ENCODE peak calls at places on chromosomes 7 and 10, in nine cellular contexts. C is neural progenitor cell, M is PC-3, H is left ventricle myocardium inferior, R is fibroblast of pulmonary artery, K is tibial artery, A is A549, B is heart right ventricle, O is thoracic aorta. N is an unnamed sample.

GRCh38 chr10:98340946-98341345 is 73.0 kb upstream of the LOXL4 start:
- DNase-seq in M (no peak), O (no peak), A (no peak), R (peak), B (peak), K (no peak), H (peak), C (no peak), N (no peak)

GRCh38 chr7:45037876-45038275 is 37.9 kb downstream of the CCM2 start:
- DNase-seq in A (no peak), B (no peak), M (no peak), K (no peak), H (no peak), C (no peak), O (no peak), R (no peak), N (no peak)

GRCh38 chr7:124201768-124202349 is 169.0 kb upstream of the TMEM229A start:
- DNase-seq in M (no peak), O (no peak), H (no peak), A (no peak), R (peak), C (peak), B (no peak), K (no peak), N (no peak)

GRCh38 chr7:2734084-2734601 is 46.1 kb downstream of the AMZ1 start:
- DNase-seq in K (no peak), C (no peak), R (no peak), M (no peak), H (no peak), A (no peak), B (no peak), O (no peak), N (peak)

GRCh38 chr7:80429186-80429585 is 82.7 kb downstream of the GNAT3 start:
- DNase-seq in O (no peak), C (no peak), M (no peak), R (no peak), A (no peak), H (no peak), B (no peak), K (no peak), N (no peak)

GRCh38 chr7:2106920-2107319 is 125.8 kb downstream of the MAD1L1 start:
- DNase-seq in C (peak), K (no peak), A (no peak), B (peak), R (no peak), M (peak), O (no peak), H (peak), N (peak)

GRCh38 chr10:52198540-52198939 is 115.5 kb upstream of the DKK1 start:
- DNase-seq in M (no peak), C (no peak), B (no peak), K (no peak), O (no peak), R (peak), H (no peak), A (no peak), N (no peak)

GRCh38 chr10:94085288-94085687 is 91.6 kb downstream of the PLCE1 start:
- DNase-seq in R (no peak), B (no peak), A (no peak), M (no peak), K (no peak), H (no peak), C (no peak), O (no peak), N (no peak)

GRCh38 chr7:81672872-81673271 is 97.0 kb downstream of the HGF start:
- DNase-seq in H (no peak), R (no peak), A (no peak), O (no peak), B (no peak), C (peak), K (no peak), M (no peak), N (no peak)

GRCh38 chr10:89640242-89640641 is 4.8 kb downstream of the PANK1 start:
- DNase-seq in M (no peak), C (no peak), H (no peak), K (no peak), A (no peak), B (no peak), R (no peak), O (no peak), N (no peak)

GRCh38 chr7:118870187-118870586 is 645.7 kb downstream of the ANKRD7 start:
- DNase-seq in C (peak), B (no peak), A (peak), K (no peak), O (no peak), R (no peak), M (peak), H (no peak), N (no peak)

GRCh38 chr7:63931057-63931600 is 67.5 kb upstream of the ZNF722 start:
- DNase-seq in M (no peak), K (no peak), R (no peak), B (no peak), H (no peak), A (no peak), O (no peak), C (no peak), N (no peak)

GRCh38 chr10:97718659-97719142 is 5.2 kb downstream of the MARVELD1 start:
- DNase-seq in R (peak), H (no peak), K (no peak), A (peak), B (no peak), M (peak), C (peak), O (no peak), N (peak)

GRCh38 chr7:26857534-26858228 is 6.7 kb downstream of the SKAP2 start:
- DNase-seq in K (no peak), O (no peak), A (no peak), M (no peak), C (peak), H (no peak), B (no peak), R (peak), N (no peak)

GRCh38 chr7:135795846-135796570 is 47.4 kb upstream of the FAM180A start:
- DNase-seq in K (no peak), B (no peak), H (no peak), C (no peak), A (no peak), M (no peak), R (no peak), O (no peak), N (no peak)

GRCh38 chr7:101172854-101173751 is 7.0 kb downstream of the NAT16 start:
- DNase-seq in O (no peak), M (peak), A (peak), B (peak), C (no peak), K (no peak), R (peak), H (peak), N (no peak)

GRCh38 chr10:2610946-2611345 is 456.4 kb upstream of the PFKP start:
- DNase-seq in K (no peak), O (no peak), C (peak), B (no peak), R (no peak), A (no peak), M (no peak), H (no peak), N (no peak)

GRCh38 chr10:128526793-128527375 is 400.7 kb upstream of the MKI67 start:
- DNase-seq in R (no peak), H (no peak), K (no peak), C (no peak), M (no peak), O (no peak), B (peak), A (no peak), N (peak)

GRCh38 chr10:59877191-59877671 is 29.1 kb downstream of the CCDC6 start:
- DNase-seq in A (no peak), H (no peak), O (no peak), M (peak), R (peak), K (no peak), C (no peak), B (no peak), N (no peak)

GRCh38 chr10:62084434-62084833 is 182.9 kb downstream of the ARID5B start:
- DNase-seq in A (no peak), R (peak), C (no peak), H (no peak), B (no peak), O (no peak), M (peak), K (no peak), N (no peak)

GRCh38 chr7:124032369-124033092 is at the start of gene TMEM229A:
- DNase-seq in H (peak), B (peak), A (peak), M (peak), O (no peak), C (peak), K (no peak), R (peak), N (no peak)

GRCh38 chr10:92692697-92693533 is 3.2 kb downstream of the HHEX start:
- DNase-seq in M (no peak), C (no peak), B (no peak), A (no peak), H (no peak), O (no peak), R (no peak), K (no peak), N (no peak)

GRCh38 chr10:92693534-92693893 is 3.8 kb downstream of the HHEX start:
- DNase-seq in C (no peak), A (no peak), H (no peak), M (no peak), O (no peak), B (no peak), K (no peak), R (no peak), N (no peak)

GRCh38 chr10:92697663-92698511 is 8.1 kb downstream of the HHEX start:
- DNase-seq in K (no peak), A (peak), R (no peak), O (no peak), C (no peak), B (no peak), M (no peak), H (no peak), N (no peak)

GRCh38 chr10:92696606-92697383 is 7.0 kb downstream of the HHEX start:
- DNase-seq in B (no peak), H (no peak), C (peak), O (no peak), M (no peak), A (peak), K (no peak), R (no peak), N (no peak)

GRCh38 chr10:92695679-92696605 is 6.2 kb downstream of the HHEX start:
- DNase-seq in K (no peak), O (no peak), C (peak), R (peak), B (peak), A (no peak), M (no peak), H (no peak), N (no peak)
- H3K4me3 ChIP-seq in K (peak), O (peak), C (peak), R (peak), B (no peak), A (peak), M (no peak), H (peak), N (no peak)

DNA sequence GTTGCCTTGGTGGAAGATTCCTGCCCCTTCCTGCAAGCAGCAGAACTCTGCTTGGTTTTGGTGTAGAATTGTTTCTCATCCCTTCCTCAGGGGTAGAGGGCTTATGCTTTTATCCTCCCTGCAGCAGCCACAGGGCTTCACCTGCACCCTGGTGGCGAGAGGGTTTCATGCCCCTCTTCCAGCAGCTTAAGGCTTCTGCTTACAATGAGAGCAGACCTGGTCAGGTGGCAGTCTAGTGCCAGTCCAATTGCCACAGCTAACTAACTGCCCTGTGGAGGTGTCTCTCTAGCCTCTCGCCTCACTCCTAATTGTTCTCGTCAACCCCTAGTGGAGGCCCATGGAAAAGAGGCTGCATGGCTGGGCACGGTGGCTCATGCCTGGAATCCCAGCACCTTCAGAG is 19.3 kb downstream of the ACBD7 start:
- DNase-seq in A (peak), K (no peak), R (no peak), O (no peak), B (no peak), H (no peak), C (no peak), M (no peak), N (no peak)
- TF ChIP-seq CTCF in A (no peak), K (no peak), R (no peak), O (no peak), B (no peak), H (no peak), C (no peak), M (no peak), N (no peak)

GRCh38 chr7:121941836-121942235 is 68.9 kb downstream of the PTPRZ1 start:
- DNase-seq in C (no peak), H (no peak), A (no peak), R (no peak), M (no peak), K (no peak), B (no peak), O (no peak), N (no peak)

GRCh38 chr7:121940907-121941306 is 67.9 kb downstream of the PTPRZ1 start:
- DNase-seq in H (no peak), A (no peak), C (no peak), R (no peak), M (no peak), K (no peak), O (no peak), B (no peak), N (no peak)

GRCh38 chr7:121932768-121933167 is 59.8 kb downstream of the PTPRZ1 start:
- DNase-seq in M (no peak), H (no peak), O (no peak), B (no peak), R (no peak), K (no peak), A (no peak), C (no peak), N (no peak)

GRCh38 chr7:121937224-121937623 is 64.3 kb downstream of the PTPRZ1 start:
- DNase-seq in H (no peak), M (no peak), K (no peak), R (no peak), C (peak), A (no peak), B (no peak), O (no peak), N (no peak)

DNA sequence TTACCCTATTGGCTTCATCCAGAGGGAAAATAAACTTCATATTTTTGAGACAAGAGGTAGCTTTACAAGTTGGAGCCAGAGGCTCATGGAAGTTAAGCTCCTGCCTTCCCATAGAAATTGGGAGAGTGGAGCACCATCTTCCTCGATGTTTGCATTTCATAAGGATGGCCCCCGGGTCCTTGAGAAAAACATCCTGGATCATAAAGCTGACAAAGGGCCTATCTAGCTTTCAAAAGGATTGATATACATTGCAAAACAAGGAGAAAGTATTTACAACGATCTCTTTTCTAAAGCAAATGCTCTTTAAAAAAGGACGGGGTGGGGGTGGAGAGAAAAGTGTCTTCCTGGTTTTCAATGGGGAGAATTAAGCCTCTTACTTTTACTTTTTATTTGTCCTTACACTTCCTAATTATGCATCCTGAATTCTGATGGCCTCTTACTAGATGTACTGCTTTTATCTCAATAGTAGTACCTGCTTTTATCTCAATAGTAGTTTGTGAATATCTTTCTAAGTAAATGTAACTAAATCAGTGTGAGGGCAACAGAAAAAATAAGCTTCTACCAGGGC is 65.6 kb downstream of the PTPRZ1 start:
- DNase-seq in H (no peak), O (no peak), K (no peak), B (no peak), M (no peak), R (no peak), C (no peak), A (no peak), N (no peak)
- H3K4me3 ChIP-seq in H (no peak), O (no peak), K (no peak), B (no peak), M (no peak), R (no peak), C (no peak), A (no peak), N (no peak)

GRCh38 chr10:120511165-120511564 is 54.1 kb downstream of the PLPP4 start:
- DNase-seq in A (no peak), M (peak), R (peak), C (no peak), B (no peak), H (no peak), K (no peak), O (no peak), N (no peak)
- TF ChIP-seq CTCF in A (no peak), M (no peak), R (no peak), C (no peak), B (no peak), H (no peak), K (no peak), O (no peak), N (no peak)

DNA sequence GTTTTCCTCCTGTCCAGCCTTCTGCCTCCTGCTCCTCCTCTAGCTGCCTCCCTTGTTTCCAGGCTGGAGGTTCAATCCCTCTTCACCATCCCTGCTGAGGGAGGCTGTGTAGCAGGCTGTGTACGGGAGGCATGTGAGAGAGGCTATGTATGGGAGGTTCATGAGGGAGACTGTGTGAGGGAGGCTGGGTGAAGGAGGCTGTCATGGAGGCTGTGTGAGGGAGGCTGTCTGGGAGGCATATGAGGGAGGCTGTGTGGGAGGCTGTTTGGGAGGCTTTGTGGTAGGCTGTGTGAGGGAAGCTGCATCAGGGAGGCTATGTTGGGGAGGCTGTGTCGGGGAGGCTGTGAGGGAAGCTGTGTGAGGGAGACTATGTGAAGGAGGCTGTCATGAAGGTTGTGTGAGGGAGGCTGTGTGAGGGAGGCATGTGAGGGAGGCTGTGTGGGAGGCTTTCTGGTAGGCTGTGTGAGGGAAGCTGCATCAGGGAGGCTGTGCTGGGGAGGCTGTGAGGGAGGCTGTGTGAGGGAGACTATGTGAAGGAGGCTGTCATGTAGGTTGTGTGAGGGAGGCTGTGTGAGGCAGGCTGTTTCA is 123.7 kb upstream of the RNF32 start:
- DNase-seq in B (no peak), M (no peak), H (no peak), C (no peak), A (no peak), K (no peak), O (no peak), R (no peak), N (no peak)
- H3K4me3 ChIP-seq in B (no peak), M (no peak), H (no peak), C (no peak), A (no peak), K (no peak), O (no peak), R (no peak), N (no peak)

DNA sequence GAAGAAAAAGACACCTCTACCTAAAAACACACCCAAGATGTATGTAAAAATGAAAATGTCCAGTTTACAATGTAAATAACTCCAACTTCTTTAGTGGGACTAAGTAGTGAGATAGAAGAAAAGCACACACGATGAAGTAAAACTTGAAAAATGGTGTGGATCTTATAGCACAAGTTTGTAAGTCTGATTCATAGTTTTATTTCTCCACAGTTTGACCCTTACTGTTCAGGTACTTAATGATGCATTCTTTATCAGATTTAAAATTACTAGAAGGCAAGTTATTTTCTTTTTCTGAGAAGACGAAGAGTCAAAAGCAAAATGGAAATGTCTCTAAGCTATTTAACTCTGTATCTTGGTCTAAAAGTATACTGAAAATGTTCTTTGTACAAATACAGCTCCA is 6.1 kb downstream of the NAMPT start:
- DNase-seq in K (no peak), M (peak), O (no peak), R (peak), C (no peak), A (no peak), B (no peak), H (no peak), N (no peak)
- TF ChIP-seq CTCF in K (no peak), M (no peak), O (no peak), R (no peak), C (no peak), A (no peak), B (no peak), H (no peak), N (no peak)

DNA sequence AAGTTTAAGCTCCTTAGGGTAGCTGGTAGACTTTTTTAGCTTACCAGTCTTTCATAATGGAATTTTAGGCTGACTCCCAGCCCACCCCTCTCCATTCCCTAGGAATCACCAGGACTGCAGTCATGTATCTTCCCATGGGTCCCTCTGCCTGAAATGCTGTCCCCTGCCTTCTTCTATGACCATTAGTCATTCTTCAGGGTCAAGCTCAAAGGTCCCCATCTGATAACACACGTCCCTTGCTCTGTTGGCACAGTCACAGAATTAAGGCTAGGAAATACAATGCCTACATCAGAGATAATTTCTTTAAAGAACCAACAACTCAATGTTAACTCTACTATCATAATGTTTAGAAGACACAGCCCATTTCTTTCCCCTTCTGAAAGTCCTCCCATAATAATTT is 140.6 kb downstream of the RAPGEF5 start:
- DNase-seq in M (no peak), K (no peak), H (no peak), B (no peak), R (no peak), A (no peak), O (no peak), C (no peak), N (no peak)
- H3K4me3 ChIP-seq in M (no peak), K (peak), H (peak), B (no peak), R (no peak), A (no peak), O (peak), C (no peak), N (no peak)

GRCh38 chr10:110057461-110057860 is 49.7 kb downstream of the ADD3 start:
- DNase-seq in M (no peak), K (no peak), B (no peak), A (no peak), R (no peak), C (no peak), H (no peak), O (no peak), N (no peak)
- TF ChIP-seq CTCF in M (no peak), K (no peak), B (no peak), A (no peak), R (no peak), C (no peak), H (no peak), O (no peak), N (no peak)

DNA sequence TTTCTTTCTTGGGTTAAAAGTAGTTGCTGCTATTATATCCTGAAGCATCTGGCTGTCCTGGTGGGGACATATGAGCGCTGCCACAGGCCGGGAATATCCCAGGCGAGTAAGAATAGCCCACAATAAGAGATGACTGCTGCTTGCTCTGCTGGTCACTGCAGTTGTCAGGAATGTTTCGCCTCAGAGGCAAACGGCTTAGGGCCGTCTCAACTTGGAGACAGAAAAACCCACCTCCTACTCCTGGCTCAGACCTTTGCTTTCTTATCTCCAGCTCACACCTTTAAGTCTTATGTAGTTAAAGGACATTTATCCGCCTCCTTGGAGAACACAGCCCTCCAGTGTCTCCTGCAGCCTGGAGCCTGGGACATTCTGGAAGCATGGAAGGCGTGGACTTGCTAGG is at the start of gene GJD4:
- DNase-seq in C (no peak), M (no peak), H (no peak), R (no peak), B (no peak), O (no peak), K (no peak), A (no peak), N (no peak)
- H3K4me3 ChIP-seq in C (no peak), M (no peak), H (no peak), R (no peak), B (no peak), O (no peak), K (no peak), A (no peak), N (no peak)